ENCODE peak calls at places on chromosomes 11 and 22, in six cellular contexts. One of them, this sample, is unnamed.

GRCh38 chr22:33105501-33105911 is 47.3 kb upstream of the SYN3 start:
- DNase-seq in bronchial epithelial cell: peak
- DNase-seq in amniotic epithelial cell: no peak
- DNase-seq in M059J: peak
- DNase-seq in AG08396: peak
- DNase-seq in A549: no peak
- DNase-seq in this sample: no peak

GRCh38 chr11:102810943-102811528 is 13.1 kb upstream of the MMP1 start:
- DNase-seq in amniotic epithelial cell: peak
- DNase-seq in AG08396: peak
- DNase-seq in M059J: peak
- DNase-seq in A549: peak
- DNase-seq in bronchial epithelial cell: peak
- DNase-seq in this sample: no peak

GRCh38 chr11:41714101-41714500 is 254.6 kb upstream of the LRRC4C start:
- DNase-seq in M059J: peak
- DNase-seq in bronchial epithelial cell: no peak
- DNase-seq in A549: no peak
- DNase-seq in amniotic epithelial cell: no peak
- DNase-seq in AG08396: no peak
- DNase-seq in this sample: no peak

GRCh38 chr11:77183421-77183984 is 55.5 kb downstream of the MYO7A start:
- DNase-seq in bronchial epithelial cell: no peak
- DNase-seq in M059J: no peak
- DNase-seq in amniotic epithelial cell: no peak
- DNase-seq in A549: no peak
- DNase-seq in AG08396: no peak
- DNase-seq in this sample: no peak

GRCh38 chr22:35337932-35338331 is 38.2 kb downstream of the TOM1 start:
- DNase-seq in bronchial epithelial cell: no peak
- DNase-seq in amniotic epithelial cell: no peak
- DNase-seq in A549: no peak
- DNase-seq in M059J: no peak
- DNase-seq in AG08396: no peak
- DNase-seq in this sample: no peak

GRCh38 chr11:80165763-80166162 is 724.9 kb upstream of the TENM4 start:
- DNase-seq in bronchial epithelial cell: peak
- DNase-seq in amniotic epithelial cell: peak
- DNase-seq in M059J: peak
- DNase-seq in AG08396: peak
- DNase-seq in A549: no peak
- DNase-seq in this sample: no peak

GRCh38 chr11:56066980-56067379 is 26.1 kb upstream of the OR8I2 start:
- DNase-seq in A549: no peak
- DNase-seq in bronchial epithelial cell: no peak
- DNase-seq in AG08396: no peak
- DNase-seq in M059J: no peak
- DNase-seq in amniotic epithelial cell: no peak
- DNase-seq in this sample: no peak

GRCh38 chr11:102330226-102330625 is 12.9 kb downstream of the BIRC3 start:
- DNase-seq in A549: no peak
- DNase-seq in bronchial epithelial cell: no peak
- DNase-seq in amniotic epithelial cell: no peak
- DNase-seq in AG08396: no peak
- DNase-seq in M059J: no peak
- DNase-seq in this sample: no peak

GRCh38 chr11:119049081-119049480 is 7.9 kb downstream of the HYOU1 start:
- DNase-seq in bronchial epithelial cell: no peak
- DNase-seq in amniotic epithelial cell: no peak
- DNase-seq in AG08396: no peak
- DNase-seq in A549: no peak
- DNase-seq in M059J: no peak
- DNase-seq in this sample: no peak

GRCh38 chr11:1390603-1391164 is 950 bp downstream of the BRSK2 start:
- DNase-seq in bronchial epithelial cell: no peak
- DNase-seq in amniotic epithelial cell: no peak
- DNase-seq in M059J: no peak
- DNase-seq in A549: no peak
- DNase-seq in AG08396: no peak
- DNase-seq in this sample: no peak

GRCh38 chr11:114892381-114893197 is 214.3 kb downstream of the NXPE2 start:
- DNase-seq in A549: peak
- DNase-seq in amniotic epithelial cell: no peak
- DNase-seq in bronchial epithelial cell: no peak
- DNase-seq in AG08396: no peak
- DNase-seq in M059J: no peak
- DNase-seq in this sample: no peak

GRCh38 chr11:1235615-1236315 is 12.9 kb downstream of the MUC5B start:
- DNase-seq in amniotic epithelial cell: no peak
- DNase-seq in M059J: no peak
- DNase-seq in AG08396: no peak
- DNase-seq in bronchial epithelial cell: no peak
- DNase-seq in A549: no peak
- DNase-seq in this sample: peak

GRCh38 chr11:19551454-19551853 is 161.2 kb upstream of the NAV2 start:
- DNase-seq in amniotic epithelial cell: no peak
- DNase-seq in A549: no peak
- DNase-seq in AG08396: no peak
- DNase-seq in M059J: no peak
- DNase-seq in bronchial epithelial cell: no peak
- DNase-seq in this sample: no peak

GRCh38 chr22:30301995-30302809 is 12.9 kb upstream of the CASTOR1 start:
- DNase-seq in AG08396: peak
- DNase-seq in bronchial epithelial cell: peak
- DNase-seq in A549: no peak
- DNase-seq in M059J: no peak
- DNase-seq in amniotic epithelial cell: peak
- DNase-seq in this sample: peak

GRCh38 chr22:37331034-37331428 is 48.7 kb downstream of the CYTH4 start:
- DNase-seq in AG08396: peak
- DNase-seq in bronchial epithelial cell: peak
- DNase-seq in A549: no peak
- DNase-seq in M059J: peak
- DNase-seq in amniotic epithelial cell: peak
- DNase-seq in this sample: no peak

GRCh38 chr11:15106201-15106965 is 8.3 kb upstream of the INSC start:
- DNase-seq in AG08396: peak
- DNase-seq in A549: no peak
- DNase-seq in bronchial epithelial cell: peak
- DNase-seq in M059J: peak
- DNase-seq in amniotic epithelial cell: peak
- DNase-seq in this sample: no peak

GRCh38 chr22:50297510-50298265 is 9.8 kb downstream of the PLXNB2 start:
- DNase-seq in amniotic epithelial cell: no peak
- DNase-seq in A549: no peak
- DNase-seq in bronchial epithelial cell: no peak
- DNase-seq in AG08396: no peak
- DNase-seq in M059J: no peak
- DNase-seq in this sample: no peak

GRCh38 chr11:17687946-17688670 is 31.3 kb upstream of the MYOD1 start:
- DNase-seq in A549: no peak
- DNase-seq in AG08396: no peak
- DNase-seq in M059J: no peak
- DNase-seq in amniotic epithelial cell: no peak
- DNase-seq in bronchial epithelial cell: no peak
- DNase-seq in this sample: no peak

GRCh38 chr11:9530901-9531625 is 42.4 kb upstream of the WEE1 start:
- DNase-seq in bronchial epithelial cell: no peak
- DNase-seq in A549: no peak
- DNase-seq in amniotic epithelial cell: no peak
- DNase-seq in M059J: no peak
- DNase-seq in AG08396: no peak
- DNase-seq in this sample: no peak

GRCh38 chr11:66957971-66958231 is 282 bp downstream of the PC start:
- DNase-seq in M059J: no peak
- DNase-seq in amniotic epithelial cell: no peak
- DNase-seq in A549: no peak
- DNase-seq in bronchial epithelial cell: no peak
- DNase-seq in AG08396: no peak
- DNase-seq in this sample: no peak

GRCh38 chr22:21449531-21450319 is 17.5 kb upstream of the TMEM191C start:
- DNase-seq in bronchial epithelial cell: no peak
- DNase-seq in amniotic epithelial cell: no peak
- DNase-seq in AG08396: no peak
- DNase-seq in M059J: no peak
- DNase-seq in A549: no peak
- DNase-seq in this sample: peak

GRCh38 chr11:124759268-124760204 is 2.6 kb downstream of the ESAM start:
- DNase-seq in bronchial epithelial cell: no peak
- DNase-seq in AG08396: no peak
- DNase-seq in A549: no peak
- DNase-seq in amniotic epithelial cell: no peak
- DNase-seq in M059J: no peak
- DNase-seq in this sample: no peak

GRCh38 chr22:39314251-39314971 is 5.0 kb downstream of the RPL3 start:
- DNase-seq in amniotic epithelial cell: no peak
- DNase-seq in bronchial epithelial cell: no peak
- DNase-seq in AG08396: no peak
- DNase-seq in A549: no peak
- DNase-seq in M059J: no peak
- DNase-seq in this sample: no peak

GRCh38 chr22:49322861-49323622 is 504.6 kb downstream of the BRD1 start:
- DNase-seq in A549: no peak
- DNase-seq in bronchial epithelial cell: no peak
- DNase-seq in M059J: no peak
- DNase-seq in amniotic epithelial cell: no peak
- DNase-seq in AG08396: no peak
- DNase-seq in this sample: no peak

This sample was measured in sigmoid colon.